ENCODE peak calls at places on chromosomes 13 and 19, in eight cellular contexts. One of them, this sample, is unnamed.

GRCh38 chr19:6822311-6822670 is 49.8 kb downstream of the VAV1 start:
- DNase-seq in AG10803: no peak
- DNase-seq in neural crest cell: no peak
- DNase-seq in left ventricle myocardium superior: no peak
- DNase-seq in effector CD4-positive, alpha-beta T cell: no peak
- DNase-seq in T-helper 2 cell treated with Interferon-gamma antibody and Interleukin-4, amounts not matched to agents 5 μg/mL and 100 μg/mL, for 36 hours: no peak
- DNase-seq in cardiac fibroblast: no peak
- DNase-seq in T-helper 9 cell: no peak
- DNase-seq in this sample: no peak

GRCh38 chr19:416416-416815 is 7.5 kb upstream of the C2CD4C start:
- DNase-seq in AG10803: no peak
- DNase-seq in neural crest cell: no peak
- DNase-seq in left ventricle myocardium superior: no peak
- DNase-seq in effector CD4-positive, alpha-beta T cell: no peak
- DNase-seq in T-helper 2 cell treated with Interferon-gamma antibody and Interleukin-4, amounts not matched to agents 5 μg/mL and 100 μg/mL, for 36 hours: no peak
- DNase-seq in cardiac fibroblast: no peak
- DNase-seq in T-helper 9 cell: no peak
- DNase-seq in this sample: no peak

GRCh38 chr19:47130120-47130588 is 481 bp upstream of the SAE1 start:
- DNase-seq in AG10803: no peak
- DNase-seq in neural crest cell: no peak
- DNase-seq in left ventricle myocardium superior: no peak
- DNase-seq in effector CD4-positive, alpha-beta T cell: no peak
- DNase-seq in T-helper 2 cell treated with Interferon-gamma antibody and Interleukin-4, amounts not matched to agents 5 μg/mL and 100 μg/mL, for 36 hours: no peak
- DNase-seq in cardiac fibroblast: no peak
- DNase-seq in T-helper 9 cell: no peak
- DNase-seq in this sample: no peak

GRCh38 chr13:39455534-39456175 is 147.3 kb downstream of the LHFPL6 start:
- DNase-seq in AG10803: no peak
- DNase-seq in neural crest cell: no peak
- DNase-seq in left ventricle myocardium superior: no peak
- DNase-seq in effector CD4-positive, alpha-beta T cell: no peak
- DNase-seq in T-helper 2 cell treated with Interferon-gamma antibody and Interleukin-4, amounts not matched to agents 5 μg/mL and 100 μg/mL, for 36 hours: no peak
- DNase-seq in cardiac fibroblast: peak
- DNase-seq in T-helper 9 cell: no peak
- DNase-seq in this sample: no peak

GRCh38 chr13:94988654-94989053 is 276.3 kb upstream of the SOX21 start:
- DNase-seq in AG10803: no peak
- DNase-seq in neural crest cell: no peak
- DNase-seq in left ventricle myocardium superior: no peak
- DNase-seq in effector CD4-positive, alpha-beta T cell: no peak
- DNase-seq in T-helper 2 cell treated with Interferon-gamma antibody and Interleukin-4, amounts not matched to agents 5 μg/mL and 100 μg/mL, for 36 hours: no peak
- DNase-seq in cardiac fibroblast: peak
- DNase-seq in T-helper 9 cell: no peak
- DNase-seq in this sample: no peak

GRCh38 chr13:110841846-110842245 is 73.0 kb downstream of the ANKRD10 start:
- DNase-seq in AG10803: no peak
- DNase-seq in neural crest cell: no peak
- DNase-seq in left ventricle myocardium superior: no peak
- DNase-seq in effector CD4-positive, alpha-beta T cell: no peak
- DNase-seq in T-helper 2 cell treated with Interferon-gamma antibody and Interleukin-4, amounts not matched to agents 5 μg/mL and 100 μg/mL, for 36 hours: no peak
- DNase-seq in cardiac fibroblast: no peak
- DNase-seq in T-helper 9 cell: no peak
- DNase-seq in this sample: no peak

GRCh38 chr13:85828094-85828684 is 29.0 kb upstream of the SLITRK6 start:
- DNase-seq in AG10803: peak
- DNase-seq in neural crest cell: no peak
- DNase-seq in left ventricle myocardium superior: no peak
- DNase-seq in effector CD4-positive, alpha-beta T cell: no peak
- DNase-seq in T-helper 2 cell treated with Interferon-gamma antibody and Interleukin-4, amounts not matched to agents 5 μg/mL and 100 μg/mL, for 36 hours: no peak
- DNase-seq in cardiac fibroblast: peak
- DNase-seq in T-helper 9 cell: no peak
- DNase-seq in this sample: no peak

GRCh38 chr19:30029721-30030510 is 87.9 kb downstream of the URI1 start:
- DNase-seq in AG10803: no peak
- DNase-seq in neural crest cell: no peak
- DNase-seq in left ventricle myocardium superior: no peak
- DNase-seq in effector CD4-positive, alpha-beta T cell: no peak
- DNase-seq in T-helper 2 cell treated with Interferon-gamma antibody and Interleukin-4, amounts not matched to agents 5 μg/mL and 100 μg/mL, for 36 hours: peak
- DNase-seq in cardiac fibroblast: no peak
- DNase-seq in T-helper 9 cell: no peak
- DNase-seq in this sample: no peak

GRCh38 chr13:51246411-51247298 is 24.5 kb downstream of the FAM124A start:
- DNase-seq in AG10803: no peak
- DNase-seq in neural crest cell: no peak
- DNase-seq in left ventricle myocardium superior: peak
- DNase-seq in effector CD4-positive, alpha-beta T cell: no peak
- DNase-seq in T-helper 2 cell treated with Interferon-gamma antibody and Interleukin-4, amounts not matched to agents 5 μg/mL and 100 μg/mL, for 36 hours: no peak
- DNase-seq in cardiac fibroblast: no peak
- DNase-seq in T-helper 9 cell: no peak
- DNase-seq in this sample: peak

GRCh38 chr19:17526922-17527321 is 15.5 kb downstream of the PGLS start:
- DNase-seq in AG10803: no peak
- DNase-seq in neural crest cell: no peak
- DNase-seq in left ventricle myocardium superior: no peak
- DNase-seq in effector CD4-positive, alpha-beta T cell: no peak
- DNase-seq in T-helper 2 cell treated with Interferon-gamma antibody and Interleukin-4, amounts not matched to agents 5 μg/mL and 100 μg/mL, for 36 hours: no peak
- DNase-seq in cardiac fibroblast: no peak
- DNase-seq in T-helper 9 cell: no peak
- DNase-seq in this sample: no peak

GRCh38 chr19:2210987-2211740 is 25.0 kb downstream of the PLEKHJ1 start:
- DNase-seq in AG10803: no peak
- DNase-seq in neural crest cell: no peak
- DNase-seq in left ventricle myocardium superior: no peak
- DNase-seq in effector CD4-positive, alpha-beta T cell: no peak
- DNase-seq in T-helper 2 cell treated with Interferon-gamma antibody and Interleukin-4, amounts not matched to agents 5 μg/mL and 100 μg/mL, for 36 hours: no peak
- DNase-seq in cardiac fibroblast: no peak
- DNase-seq in T-helper 9 cell: no peak
- DNase-seq in this sample: no peak

GRCh38 chr19:19750842-19751790 is 18.2 kb upstream of the ZNF14 start:
- DNase-seq in AG10803: no peak
- DNase-seq in neural crest cell: no peak
- DNase-seq in left ventricle myocardium superior: no peak
- DNase-seq in effector CD4-positive, alpha-beta T cell: no peak
- DNase-seq in T-helper 2 cell treated with Interferon-gamma antibody and Interleukin-4, amounts not matched to agents 5 μg/mL and 100 μg/mL, for 36 hours: no peak
- DNase-seq in cardiac fibroblast: no peak
- DNase-seq in T-helper 9 cell: no peak
- DNase-seq in this sample: no peak

GRCh38 chr19:45498411-45499195 is at the start of gene PPM1N:
- DNase-seq in AG10803: peak
- DNase-seq in neural crest cell: peak
- DNase-seq in left ventricle myocardium superior: peak
- DNase-seq in effector CD4-positive, alpha-beta T cell: peak
- DNase-seq in T-helper 2 cell treated with Interferon-gamma antibody and Interleukin-4, amounts not matched to agents 5 μg/mL and 100 μg/mL, for 36 hours: peak
- DNase-seq in cardiac fibroblast: no peak
- DNase-seq in T-helper 9 cell: peak
- DNase-seq in this sample: peak

GRCh38 chr13:107678075-107678689 is 537.2 kb downstream of the LIG4 start:
- DNase-seq in AG10803: peak
- DNase-seq in neural crest cell: no peak
- DNase-seq in left ventricle myocardium superior: no peak
- DNase-seq in effector CD4-positive, alpha-beta T cell: no peak
- DNase-seq in T-helper 2 cell treated with Interferon-gamma antibody and Interleukin-4, amounts not matched to agents 5 μg/mL and 100 μg/mL, for 36 hours: no peak
- DNase-seq in cardiac fibroblast: peak
- DNase-seq in T-helper 9 cell: no peak
- DNase-seq in this sample: no peak

GRCh38 chr13:47289578-47289977 is 392.7 kb upstream of the HTR2A start:
- DNase-seq in AG10803: no peak
- DNase-seq in neural crest cell: no peak
- DNase-seq in left ventricle myocardium superior: no peak
- DNase-seq in effector CD4-positive, alpha-beta T cell: no peak
- DNase-seq in T-helper 2 cell treated with Interferon-gamma antibody and Interleukin-4, amounts not matched to agents 5 μg/mL and 100 μg/mL, for 36 hours: no peak
- DNase-seq in cardiac fibroblast: no peak
- DNase-seq in T-helper 9 cell: no peak
- DNase-seq in this sample: no peak